ENCODE peak calls at places on chromosomes 1 and 21, in five cellular contexts. One of them, this sample, is unnamed.

GRCh38 chr1:68746378-68746777 is 249.5 kb upstream of the DEPDC1 start:
- DNase-seq in SJSA1: no peak
- DNase-seq in Karpas-422: no peak
- DNase-seq in caudate nucleus: no peak
- DNase-seq in pancreas: no peak
- DNase-seq in this sample: no peak

GRCh38 chr1:3819626-3820245 is 23.4 kb upstream of the LRRC47 start:
- DNase-seq in SJSA1: no peak
- DNase-seq in Karpas-422: no peak
- DNase-seq in pancreas: no peak
- DNase-seq in caudate nucleus: no peak
- DNase-seq in this sample: no peak

GRCh38 chr21:42003051-42003461 is 7.1 kb downstream of the ZBTB21 start:
- DNase-seq in caudate nucleus: no peak
- DNase-seq in Karpas-422: no peak
- DNase-seq in SJSA1: no peak
- DNase-seq in pancreas: no peak
- DNase-seq in this sample: no peak

GRCh38 chr1:58824753-58825389 is 41.0 kb upstream of the JUN start:
- DNase-seq in SJSA1: no peak
- DNase-seq in pancreas: no peak
- DNase-seq in caudate nucleus: no peak
- DNase-seq in Karpas-422: peak; percentile 4
- DNase-seq in this sample: no peak

GRCh38 chr1:150572918-150573647 is 6.3 kb downstream of the MCL1 start:
- DNase-seq in pancreas: no peak
- DNase-seq in SJSA1: no peak
- DNase-seq in Karpas-422: peak; percentile 76
- DNase-seq in caudate nucleus: no peak
- DNase-seq in this sample: no peak

GRCh38 chr1:92877081-92877711 is 45.4 kb downstream of the RPL5 start:
- DNase-seq in Karpas-422: no peak
- DNase-seq in caudate nucleus: no peak
- DNase-seq in SJSA1: no peak
- DNase-seq in pancreas: no peak
- DNase-seq in this sample: no peak

GRCh38 chr1:109610609-109611307 is 8.7 kb downstream of the GNAT2 start:
- DNase-seq in caudate nucleus: no peak
- DNase-seq in pancreas: no peak
- DNase-seq in Karpas-422: no peak
- DNase-seq in SJSA1: no peak
- DNase-seq in this sample: no peak

GRCh38 chr1:45009956-45010854 is 919 bp downstream of the HECTD3 start:
- DNase-seq in SJSA1: no peak
- DNase-seq in Karpas-422: peak; percentile 72
- DNase-seq in caudate nucleus: no peak
- DNase-seq in pancreas: peak; percentile 90
- DNase-seq in this sample: no peak

GRCh38 chr1:53530550-53530949 is 71.4 kb downstream of the DMRTB1 start:
- DNase-seq in pancreas: no peak
- DNase-seq in caudate nucleus: no peak
- DNase-seq in Karpas-422: no peak
- DNase-seq in SJSA1: no peak
- DNase-seq in this sample: no peak

GRCh38 chr1:24391882-24392603 is 21.5 kb downstream of the STPG1 start:
- DNase-seq in SJSA1: peak; percentile 66
- DNase-seq in pancreas: no peak
- DNase-seq in Karpas-422: peak; percentile 92
- DNase-seq in caudate nucleus: no peak
- DNase-seq in this sample: peak; percentile 39

GRCh38 chr1:165827199-165828102 is at the start of gene UCK2:
- DNase-seq in Karpas-422: peak; percentile 91
- DNase-seq in pancreas: peak; percentile 93
- DNase-seq in SJSA1: peak; percentile 78
- DNase-seq in caudate nucleus: peak; percentile 60
- DNase-seq in this sample: peak; percentile 75

GRCh38 chr21:32155226-32155625 is 123.6 kb downstream of the MIS18A start:
- DNase-seq in Karpas-422: no peak
- DNase-seq in pancreas: no peak
- DNase-seq in SJSA1: no peak
- DNase-seq in caudate nucleus: no peak
- DNase-seq in this sample: no peak

GRCh38 chr1:99363531-99363930 is 99.2 kb downstream of the PLPPR4 start:
- DNase-seq in SJSA1: no peak
- DNase-seq in caudate nucleus: no peak
- DNase-seq in pancreas: no peak
- DNase-seq in Karpas-422: no peak
- DNase-seq in this sample: no peak

GRCh38 chr1:204870165-204870912 is at the start of gene NFASC:
- DNase-seq in SJSA1: no peak
- DNase-seq in pancreas: no peak
- DNase-seq in caudate nucleus: peak; percentile 77
- DNase-seq in Karpas-422: no peak
- DNase-seq in this sample: peak; percentile 30

GRCh38 chr1:12501661-12502060 is 116.3 kb downstream of the DHRS3 start:
- DNase-seq in SJSA1: no peak
- DNase-seq in Karpas-422: no peak
- DNase-seq in pancreas: no peak
- DNase-seq in caudate nucleus: no peak
- DNase-seq in this sample: no peak

GRCh38 chr1:60826320-60827094 is 255.9 kb upstream of the NFIA start:
- DNase-seq in Karpas-422: no peak
- DNase-seq in SJSA1: no peak
- DNase-seq in caudate nucleus: no peak
- DNase-seq in pancreas: no peak
- DNase-seq in this sample: no peak

GRCh38 chr1:37474051-37474696 is at the start of gene ZC3H12A:
- DNase-seq in SJSA1: peak; percentile 87
- DNase-seq in pancreas: peak; percentile 97
- DNase-seq in caudate nucleus: peak; percentile 46
- DNase-seq in Karpas-422: peak; percentile 97
- DNase-seq in this sample: peak; percentile 94

GRCh38 chr1:72006092-72006491 is 276.2 kb downstream of the NEGR1 start:
- DNase-seq in SJSA1: no peak
- DNase-seq in caudate nucleus: no peak
- DNase-seq in Karpas-422: no peak
- DNase-seq in pancreas: no peak
- DNase-seq in this sample: no peak

GRCh38 chr21:30072496-30072895 is 94.1 kb downstream of the CLDN17 start:
- DNase-seq in pancreas: peak; percentile 19
- DNase-seq in Karpas-422: peak; percentile 58
- DNase-seq in caudate nucleus: no peak
- DNase-seq in SJSA1: no peak
- DNase-seq in this sample: no peak

GRCh38 chr1:115051850-115052249 is 22.2 kb downstream of the TSHB start:
- DNase-seq in SJSA1: no peak
- DNase-seq in pancreas: no peak
- DNase-seq in Karpas-422: no peak
- DNase-seq in caudate nucleus: no peak
- DNase-seq in this sample: no peak

GRCh38 chr1:28893403-28894102 is 20.8 kb upstream of the EPB41 start:
- DNase-seq in SJSA1: no peak
- DNase-seq in caudate nucleus: no peak
- DNase-seq in pancreas: peak; percentile 16
- DNase-seq in Karpas-422: peak; percentile 77
- DNase-seq in this sample: no peak

GRCh38 chr1:222914861-222915632 is 100.2 kb downstream of the DISP1 start:
- DNase-seq in SJSA1: no peak
- DNase-seq in Karpas-422: no peak
- DNase-seq in caudate nucleus: no peak
- DNase-seq in pancreas: no peak
- DNase-seq in this sample: no peak

GRCh38 chr21:40662889-40663288 is 184.1 kb downstream of the DSCAM start:
- DNase-seq in Karpas-422: no peak
- DNase-seq in caudate nucleus: no peak
- DNase-seq in SJSA1: no peak
- DNase-seq in pancreas: no peak
- DNase-seq in this sample: no peak

GRCh38 chr1:101357444-101357986 is 120.7 kb downstream of the S1PR1 start:
- DNase-seq in caudate nucleus: peak; percentile 11
- DNase-seq in SJSA1: peak; percentile 68
- DNase-seq in pancreas: no peak
- DNase-seq in Karpas-422: peak; percentile 94
- DNase-seq in this sample: peak; percentile 23

GRCh38 chr21:23402929-23403520 is 2204.3 kb downstream of the MRPL39 start:
- DNase-seq in pancreas: no peak
- DNase-seq in Karpas-422: no peak
- DNase-seq in SJSA1: no peak
- DNase-seq in caudate nucleus: no peak
- DNase-seq in this sample: no peak

GRCh38 chr1:3352084-3352951 is 102.1 kb upstream of the ARHGEF16 start:
- DNase-seq in Karpas-422: no peak
- DNase-seq in SJSA1: no peak
- DNase-seq in pancreas: no peak
- DNase-seq in caudate nucleus: no peak
- DNase-seq in this sample: no peak

GRCh38 chr1:26706315-26706714 is 10.5 kb downstream of the ARID1A start:
- DNase-seq in pancreas: no peak
- DNase-seq in caudate nucleus: no peak
- DNase-seq in SJSA1: no peak
- DNase-seq in Karpas-422: no peak
- DNase-seq in this sample: no peak

GRCh38 chr1:11571906-11572616 is 82.2 kb downstream of the FBXO2 start:
- DNase-seq in caudate nucleus: no peak
- DNase-seq in SJSA1: no peak
- DNase-seq in pancreas: no peak
- DNase-seq in Karpas-422: peak; percentile 87
- DNase-seq in this sample: no peak

GRCh38 chr21:15932681-15933200 is 203.0 kb downstream of the USP25 start:
- DNase-seq in pancreas: no peak
- DNase-seq in SJSA1: no peak
- DNase-seq in Karpas-422: no peak
- DNase-seq in caudate nucleus: no peak
- DNase-seq in this sample: no peak

GRCh38 chr1:193270996-193271395 is 84.6 kb upstream of the B3GALT2 start:
- DNase-seq in caudate nucleus: no peak
- DNase-seq in SJSA1: no peak
- DNase-seq in pancreas: no peak
- DNase-seq in Karpas-422: no peak
- DNase-seq in this sample: no peak

GRCh38 chr1:1098656-1099425 is 17.0 kb downstream of the C1orf159 start:
- DNase-seq in Karpas-422: no peak
- DNase-seq in pancreas: no peak
- DNase-seq in caudate nucleus: no peak
- DNase-seq in SJSA1: peak; percentile 21
- DNase-seq in this sample: no peak

DNA sequence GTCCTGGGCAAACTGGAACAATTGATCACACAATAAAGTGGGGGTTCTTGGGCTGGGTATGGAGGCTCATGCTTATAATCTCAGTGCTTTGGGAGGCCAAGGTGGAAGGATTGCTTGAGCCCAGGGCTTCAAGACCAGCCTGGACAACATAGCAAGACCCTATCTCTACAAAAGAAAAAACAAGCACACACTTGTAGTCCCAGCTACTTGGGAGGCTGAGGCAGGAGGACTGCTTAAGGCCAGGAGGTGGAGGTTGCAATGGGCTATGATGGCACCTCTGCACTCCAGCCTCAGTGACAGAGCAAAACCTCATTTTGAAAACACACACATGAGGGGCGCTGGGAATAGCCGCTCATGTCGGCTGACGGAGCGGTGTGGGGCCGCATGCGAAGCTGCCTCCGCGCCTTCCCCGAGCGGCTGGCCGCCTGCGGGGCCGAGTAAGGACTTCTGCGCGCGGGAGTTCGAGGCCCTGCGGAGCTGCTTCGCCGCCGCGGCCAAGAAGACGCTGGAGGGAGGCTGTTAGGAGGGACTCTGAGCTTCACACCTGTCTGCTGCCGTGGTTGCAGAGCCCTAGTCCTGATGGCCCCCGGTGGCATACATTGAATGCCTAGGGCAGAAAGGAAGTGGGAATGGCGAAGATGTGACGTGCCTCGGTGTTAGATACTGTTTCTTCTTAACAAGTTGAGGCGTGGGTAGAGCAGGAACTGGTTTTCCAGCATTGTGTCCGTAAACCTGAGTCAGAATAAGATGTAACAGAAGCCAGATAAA is 59.5 kb downstream of the ACBD3 start:
- DNase-seq in pancreas: no peak
- DNase-seq in SJSA1: no peak
- DNase-seq in Karpas-422: no peak
- DNase-seq in caudate nucleus: no peak
- DNase-seq in this sample: no peak
- H3K27ac ChIP-seq in pancreas: peak overlapping the region; percentile 81
- H3K27ac ChIP-seq in SJSA1: no peak overlapping the region
- H3K27ac ChIP-seq in Karpas-422: no peak overlapping the region
- H3K27ac ChIP-seq in caudate nucleus: no peak overlapping the region
- H3K27ac ChIP-seq in this sample: no peak overlapping the region

DNA sequence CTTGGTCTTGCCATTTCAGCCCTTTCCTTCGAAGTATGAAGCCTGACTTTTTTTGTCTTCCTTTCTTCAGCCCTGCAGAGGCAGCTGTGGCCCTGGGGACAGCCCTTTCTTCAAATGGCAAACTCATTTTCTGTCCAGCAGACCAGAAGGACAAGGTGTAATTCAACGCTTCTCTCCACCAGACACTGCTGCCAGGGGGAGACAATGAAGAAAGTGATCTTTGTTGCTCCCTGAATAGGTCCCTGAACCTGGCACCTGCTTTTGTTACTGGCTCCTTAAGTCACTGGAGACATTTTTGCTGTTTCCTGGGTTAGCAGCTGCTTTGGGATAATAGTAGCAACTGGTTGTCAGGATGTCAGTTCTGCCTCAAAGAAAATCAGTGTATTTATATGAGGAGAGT is 50.8 kb upstream of the MACF1 start:
- DNase-seq in SJSA1: no peak
- DNase-seq in Karpas-422: no peak
- DNase-seq in caudate nucleus: no peak
- DNase-seq in pancreas: no peak
- DNase-seq in this sample: no peak
- H3K27ac ChIP-seq in SJSA1: peak overlapping the region; percentile 13
- H3K27ac ChIP-seq in Karpas-422: no peak overlapping the region
- H3K27ac ChIP-seq in caudate nucleus: peak overlapping the region; percentile 37
- H3K27ac ChIP-seq in pancreas: no peak overlapping the region
- H3K27ac ChIP-seq in this sample: no peak overlapping the region

GRCh38 chr1:9652379-9653194 is 1.1 kb downstream of the PIK3CD start:
- DNase-seq in Karpas-422: peak; percentile 95
- DNase-seq in SJSA1: no peak
- DNase-seq in pancreas: peak; percentile 61
- DNase-seq in caudate nucleus: no peak
- DNase-seq in this sample: no peak
- H3K27ac ChIP-seq in Karpas-422: peak overlapping the region; percentile 95
- H3K27ac ChIP-seq in SJSA1: no peak overlapping the region
- H3K27ac ChIP-seq in pancreas: no peak overlapping the region
- H3K27ac ChIP-seq in caudate nucleus: peak overlapping the region; percentile 36
- H3K27ac ChIP-seq in this sample: peak overlapping the region; percentile 17

DNA sequence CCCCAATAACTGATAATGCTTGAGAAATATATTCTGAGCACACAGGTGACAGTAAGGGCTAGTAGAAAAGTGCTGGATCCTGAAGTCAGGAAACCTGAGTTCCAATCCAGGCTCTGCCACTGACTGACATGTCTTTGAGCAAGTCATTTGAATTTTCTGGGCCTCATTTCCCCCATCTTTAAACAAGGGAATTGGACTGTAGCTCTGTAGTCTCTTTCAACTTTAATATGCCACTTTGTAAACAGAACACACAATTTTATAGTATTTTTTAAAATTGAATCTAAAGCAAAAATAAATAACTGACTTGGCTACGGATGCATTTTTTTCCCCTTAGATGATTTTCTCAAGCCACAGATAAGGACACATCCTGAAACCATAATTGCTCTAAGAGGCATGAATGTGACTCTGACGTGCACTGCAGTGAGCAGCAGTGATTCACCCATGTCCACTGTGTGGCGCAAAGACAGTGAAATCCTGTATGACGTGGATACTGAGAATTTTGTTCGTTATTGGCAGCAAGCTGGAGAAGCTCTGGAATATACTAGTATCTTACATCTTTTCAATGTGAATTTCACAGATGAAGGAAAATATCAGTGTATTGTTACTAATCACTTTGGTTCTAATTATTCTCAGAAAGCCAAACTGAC is 37.0 kb downstream of the LRIG2 start:
- DNase-seq in caudate nucleus: no peak
- DNase-seq in pancreas: no peak
- DNase-seq in Karpas-422: no peak
- DNase-seq in SJSA1: peak; percentile 75
- DNase-seq in this sample: no peak
- H3K27ac ChIP-seq in caudate nucleus: no peak overlapping the region
- H3K27ac ChIP-seq in pancreas: no peak overlapping the region
- H3K27ac ChIP-seq in Karpas-422: no peak overlapping the region
- H3K27ac ChIP-seq in SJSA1: peak overlapping the region; percentile 78
- H3K27ac ChIP-seq in this sample: no peak overlapping the region